ENCODE peak calls at places on chromosome 9, in six cellular contexts. X is NCI-H774, W is epithelial cell of esophagus, C is mesothelial cell of epicardium, A is WTC11, N is spleen. G is an unnamed sample.
A peak's percentile ranks its signal among the peaks of the same experiment; 100 is the strongest.

GRCh38 chr9:121859646-121860045 is 208.2 kb downstream of the DAB2IP start:
- DNase-seq in X (no peak), W (no peak), C (no peak), A (no peak), N (no peak), G (no peak)

GRCh38 chr9:114989600-114990410 is 59.4 kb upstream of the TNFSF8 start:
- DNase-seq in X (no peak), W (no peak), C (no peak), A (no peak), N (no peak), G (peak; percentile 5)

GRCh38 chr9:26310294-26310693 is 582.3 kb downstream of the CAAP1 start:
- DNase-seq in X (no peak), W (no peak), C (no peak), A (no peak), N (no peak), G (no peak)

GRCh38 chr9:34796924-34797323 is 87.0 kb upstream of the CCL21 start:
- DNase-seq in X (no peak), W (peak; percentile 59), C (no peak), A (peak; percentile 54), N (no peak), G (peak; percentile 75)

GRCh38 chr9:130104413-130105193 is 50.9 kb downstream of the GPR107 start:
- DNase-seq in X (no peak), W (no peak), C (no peak), A (no peak), N (no peak), G (peak; percentile 75)

GRCh38 chr9:70044450-70045307 is 1.0 kb downstream of the MAMDC2 start:
- DNase-seq in X (peak; percentile 27), W (peak; percentile 66), C (no peak), A (peak; percentile 44), N (no peak), G (no peak)

GRCh38 chr9:133935328-133936040 is 56.6 kb downstream of the VAV2 start:
- DNase-seq in X (no peak), W (no peak), C (no peak), A (no peak), N (no peak), G (no peak)

GRCh38 chr9:111271481-111272080 is 58.4 kb downstream of the OR2K2 start:
- DNase-seq in X (no peak), W (no peak), C (no peak), A (no peak), N (no peak), G (no peak)

GRCh38 chr9:69120380-69121154 is 53.5 kb upstream of the TJP2 start:
- DNase-seq in X (peak; percentile 84), W (peak; percentile 91), C (no peak), A (peak; percentile 91), N (no peak), G (no peak)

GRCh38 chr9:127402401-127403090 is 5.6 kb downstream of the SLC2A8 start:
- DNase-seq in X (no peak), W (no peak), C (no peak), A (no peak), N (peak; percentile 65), G (no peak)

GRCh38 chr9:133236291-133237071 is 27.4 kb upstream of the OBP2B start:
- DNase-seq in X (no peak), W (no peak), C (no peak), A (no peak), N (peak; percentile 73), G (no peak)

GRCh38 chr9:31140316-31140715 is 1244.1 kb upstream of the ACO1 start:
- DNase-seq in X (no peak), W (peak; percentile 76), C (no peak), A (no peak), N (no peak), G (peak; percentile 57)

GRCh38 chr9:91799113-91799735 is 150.8 kb downstream of the ROR2 start:
- DNase-seq in X (no peak), W (no peak), C (no peak), A (no peak), N (no peak), G (no peak)

GRCh38 chr9:115694014-115694413 is 459.6 kb upstream of the PAPPA start:
- DNase-seq in X (no peak), W (peak; percentile 75), C (no peak), A (peak; percentile 54), N (no peak), G (peak; percentile 22)

GRCh38 chr9:35406183-35406959 is 83.5 kb upstream of the RUSC2 start:
- DNase-seq in X (no peak), W (peak; percentile 69), C (peak; percentile 73), A (peak; percentile 98), N (no peak), G (no peak)

GRCh38 chr9:96031366-96031824 is 155.9 kb downstream of the ERCC6L2 start:
- DNase-seq in X (peak; percentile 46), W (peak; percentile 24), C (no peak), A (no peak), N (no peak), G (no peak)

GRCh38 chr9:109286571-109286977 is 34.3 kb downstream of the EPB41L4B start:
- DNase-seq in X (no peak), W (peak; percentile 97), C (no peak), A (no peak), N (no peak), G (peak; percentile 41)

GRCh38 chr9:12699529-12699928 is 6.3 kb downstream of the TYRP1 start:
- DNase-seq in X (no peak), W (peak; percentile 14), C (no peak), A (no peak), N (no peak), G (peak; percentile 12)

GRCh38 chr9:69397384-69398214 is 72.6 kb downstream of the ENTREP1 start:
- DNase-seq in X (no peak), W (no peak), C (no peak), A (no peak), N (no peak), G (no peak)

GRCh38 chr9:98916660-98917059 is 27.0 kb upstream of the COL15A1 start:
- DNase-seq in X (no peak), W (no peak), C (no peak), A (peak; percentile 62), N (no peak), G (no peak)

GRCh38 chr9:114282104-114282485 is 40.8 kb upstream of the ORM1 start:
- DNase-seq in X (no peak), W (no peak), C (no peak), A (peak; percentile 6), N (peak; percentile 47), G (no peak)

GRCh38 chr9:120676767-120677402 is 37.4 kb downstream of the MEGF9 start:
- DNase-seq in X (no peak), W (no peak), C (no peak), A (no peak), N (no peak), G (peak; percentile 22)

GRCh38 chr9:134595014-134595413 is 46.6 kb upstream of the COL5A1 start:
- DNase-seq in X (no peak), W (no peak), C (no peak), A (no peak), N (no peak), G (no peak)

GRCh38 chr9:81499021-81499454 is 190.3 kb downstream of the TLE1 start:
- DNase-seq in X (no peak), W (peak; percentile 2), C (no peak), A (no peak), N (no peak), G (no peak)

GRCh38 chr9:95250462-95251058 is 66.9 kb downstream of the FANCC start:
- DNase-seq in X (no peak), W (no peak), C (no peak), A (no peak), N (no peak), G (no peak)

G was measured in NB4.